ENCODE peak calls at places on chromosomes 6 and 20, in four cellular contexts. Z is fibroblast of lung, I is anterior cingulate cortex, P is BJ. J is an unnamed sample.

GRCh38 chr6:44214307-44214706 is 2.4 kb upstream of the MYMX start:
- DNase-seq in I (no peak), P (no peak), Z (no peak), J (no peak)

GRCh38 chr6:1614767-1615650 is 5.3 kb downstream of the FOXC1 start:
- DNase-seq in P (no peak), Z (no peak), I (no peak), J (no peak)

GRCh38 chr20:56987992-56988391 is 278.4 kb downstream of the BMP7 start:
- DNase-seq in Z (no peak), I (no peak), P (no peak), J (no peak)

GRCh38 chr6:35086636-35087360 is 54.3 kb downstream of the TCP11 start:
- DNase-seq in P (no peak), I (no peak), Z (no peak), J (peak)

GRCh38 chr6:136235233-136235564 is 14.9 kb downstream of the MTFR2 start:
- DNase-seq in I (no peak), Z (peak), P (no peak), J (no peak)

GRCh38 chr6:106183430-106183829 is 97.3 kb downstream of the PRDM1 start:
- DNase-seq in P (no peak), Z (no peak), I (no peak), J (no peak)

GRCh38 chr6:28757429-28758045 is 166.2 kb downstream of the TRIM27 start:
- DNase-seq in P (no peak), Z (no peak), I (no peak), J (peak)

GRCh38 chr20:33732166-33732970 is 572 bp downstream of the ZNF341 start:
- DNase-seq in Z (peak), I (peak), P (no peak), J (peak)

GRCh38 chr20:25237610-25238318 is 10.1 kb upstream of the PYGB start:
- DNase-seq in Z (peak), P (peak), I (no peak), J (no peak)

GRCh38 chr6:75012018-75012417 is 193.8 kb downstream of the COL12A1 start:
- DNase-seq in Z (peak), I (no peak), P (no peak), J (no peak)